ENCODE peak calls at places on chromosomes 4 and X, in five cellular contexts. P is MM.1S, H is fibroblast of lung, U is PC-3, B is neuronal stem cell. I is an unnamed sample. For H3K27me3, the result is how much of the 10 kb centered on the place peaks cover.

GRCh38 chr4:721261-722171 is 15.9 kb downstream of the PCGF3 start:
- DNase-seq in P (no peak), U (no peak), B (no peak), H (peak), I (peak)

GRCh38 chr4:65918217-65918616 is 247.9 kb upstream of the EPHA5 start:
- DNase-seq in U (peak), H (peak), B (no peak), P (no peak), I (no peak)

GRCh38 chr4:154527308-154527707 is 22.9 kb downstream of the PLRG1 start:
- DNase-seq in U (no peak), B (no peak), H (no peak), P (no peak), I (no peak)

GRCh38 chr4:173717581-173717980 is 187.6 kb upstream of the HAND2 start:
- DNase-seq in B (no peak), H (no peak), P (no peak), U (no peak), I (no peak)

GRCh38 chr4:70754470-70754869 is 32.7 kb downstream of the RUFY3 start:
- DNase-seq in P (no peak), U (no peak), H (no peak), B (no peak), I (no peak)

GRCh38 chr4:141896687-141897086 is 260.3 kb downstream of the IL15 start:
- DNase-seq in B (no peak), P (no peak), U (peak), H (no peak), I (no peak)

GRCh38 chrX:150182176-150182575 is 180.9 kb upstream of the MAMLD1 start:
- DNase-seq in U (no peak), B (no peak), H (no peak), P (no peak), I (no peak)

GRCh38 chr4:123291329-123291728 is 105.3 kb upstream of the SPRY1 start:
- DNase-seq in P (no peak), B (no peak), U (no peak), H (no peak), I (no peak)

GRCh38 chr4:39873823-39874222 is 103.9 kb downstream of the PDS5A start:
- DNase-seq in P (peak), H (peak), U (no peak), B (no peak), I (no peak)

GRCh38 chrX:53234484-53234883 is 9.5 kb upstream of the KDM5C start:
- DNase-seq in H (no peak), P (no peak), U (no peak), B (no peak), I (no peak)

GRCh38 chr4:122533841-122534240 is 77.3 kb upstream of the IL2 start:
- DNase-seq in H (no peak), B (no peak), U (no peak), P (no peak), I (no peak)

GRCh38 chrX:19130628-19131027 is 8.4 kb upstream of the ADGRG2 start:
- DNase-seq in H (no peak), B (no peak), U (no peak), P (no peak), I (no peak)

GRCh38 chrX:22950278-22951266 is 49.2 kb upstream of the DDX53 start:
- DNase-seq in P (no peak), H (peak), U (peak), B (no peak), I (no peak)

GRCh38 chr4:184824776-184825393 is 883 bp downstream of the ACSL1 start:
- DNase-seq in P (no peak), H (no peak), B (no peak), U (peak), I (peak)

GRCh38 chrX:78747471-78747870 is at the start of gene LPAR4:
- DNase-seq in U (peak), H (peak), P (no peak), B (peak), I (no peak)

GRCh38 chr4:81621490-81621889 is 149.8 kb upstream of the RASGEF1B start:
- DNase-seq in H (no peak), P (peak), B (no peak), U (no peak), I (no peak)

GRCh38 chrX:103063918-103064434 is at the start of gene BEX1:
- DNase-seq in H (peak), B (peak), U (no peak), P (no peak), I (no peak)

GRCh38 chr4:183255487-183255886 is 64.6 kb downstream of the CLDN22 start:
- DNase-seq in B (no peak), U (peak), P (no peak), H (no peak), I (no peak)

GRCh38 chrX:1207496-1208025 is 4.9 kb downstream of the CRLF2 start:
- DNase-seq in H (no peak), P (peak), U (no peak), B (no peak), I (no peak)

GRCh38 chr4:38574559-38575333 is 89.3 kb upstream of the KLF3 start:
- DNase-seq in B (no peak), U (no peak), H (no peak), P (no peak), I (no peak)

GRCh38 chrX:103774070-103774642 is 2.5 kb upstream of the PLP1 start:
- DNase-seq in H (peak), P (peak), U (peak), B (no peak), I (no peak)

GRCh38 chr4:87497141-87497540 is 32.0 kb downstream of the SPARCL1 start:
- DNase-seq in U (peak), P (no peak), H (no peak), B (no peak), I (peak)

GRCh38 chr4:11774346-11774745 is 345.7 kb upstream of the HS3ST1 start:
- DNase-seq in H (no peak), P (no peak), U (no peak), B (no peak), I (peak)

GRCh38 chrX:13411496-13412207 is 91.8 kb upstream of the ATXN3L start:
- DNase-seq in U (no peak), B (no peak), P (no peak), H (no peak), I (no peak)

GRCh38 chr4:87985097-87985886 is 9.8 kb downstream of the SPP1 start:
- DNase-seq in H (peak), U (peak), P (peak), B (no peak), I (no peak)

GRCh38 chr4:24060932-24061331 is 171.1 kb upstream of the PPARGC1A start:
- DNase-seq in H (no peak), B (no peak), P (no peak), U (no peak), I (no peak)

GRCh38 chr4:24056258-24056657 is 166.4 kb upstream of the PPARGC1A start:
- DNase-seq in H (no peak), P (no peak), B (no peak), U (no peak), I (no peak)

GRCh38 chr4:24059839-24060238 is 170.0 kb upstream of the PPARGC1A start:
- DNase-seq in H (no peak), B (no peak), U (no peak), P (no peak), I (no peak)

GRCh38 chr4:24055623-24056022 is 165.8 kb upstream of the PPARGC1A start:
- DNase-seq in H (no peak), U (no peak), B (no peak), P (no peak), I (no peak)

GRCh38 chr4:24057915-24058559 is 168.2 kb upstream of the PPARGC1A start:
- DNase-seq in P (no peak), U (no peak), B (no peak), H (no peak), I (no peak)
- H3K9ac ChIP-seq in P (no peak), U (no peak), B (no peak), H (no peak), I (no peak)

GRCh38 chrX:2711441-2711840 is 20.3 kb downstream of the CD99 start:
- DNase-seq in P (no peak), H (no peak), U (no peak), B (no peak), I (no peak)

GRCh38 chrX:2710041-2710471 is 19.0 kb downstream of the CD99 start:
- DNase-seq in P (no peak), U (peak), H (peak), B (no peak), I (peak)

GRCh38 chrX:2712428-2712827 is 21.3 kb downstream of the CD99 start:
- DNase-seq in U (no peak), H (no peak), B (no peak), P (no peak), I (no peak)

GRCh38 chrX:2708601-2709200 is 17.6 kb downstream of the CD99 start:
- DNase-seq in U (no peak), H (no peak), B (no peak), P (no peak), I (no peak)

DNA sequence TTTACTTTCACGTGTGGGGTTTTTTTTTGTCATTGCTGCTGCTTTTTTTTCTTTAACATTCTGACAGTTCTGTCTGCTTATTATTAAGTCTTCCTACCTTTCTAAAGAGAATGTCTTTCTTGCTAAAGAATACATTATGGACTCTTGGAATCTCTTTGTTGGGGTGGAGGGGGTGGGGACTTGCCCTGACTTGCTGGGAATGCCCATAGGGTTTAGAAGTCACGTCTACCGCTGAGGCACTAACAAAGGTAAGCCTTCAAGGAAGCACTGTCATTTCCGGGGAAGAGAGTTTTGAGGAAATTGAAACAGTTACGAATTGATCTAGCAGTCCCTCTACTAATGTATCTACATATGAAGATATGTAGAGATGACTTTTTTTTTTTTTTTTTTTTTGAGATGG is 19.4 kb downstream of the CD99 start:
- DNase-seq in P (no peak), H (peak), U (peak), B (no peak), I (peak)
- H2AFZ ChIP-seq in P (no peak), H (no peak), U (no peak), B (peak), I (no peak)

DNA sequence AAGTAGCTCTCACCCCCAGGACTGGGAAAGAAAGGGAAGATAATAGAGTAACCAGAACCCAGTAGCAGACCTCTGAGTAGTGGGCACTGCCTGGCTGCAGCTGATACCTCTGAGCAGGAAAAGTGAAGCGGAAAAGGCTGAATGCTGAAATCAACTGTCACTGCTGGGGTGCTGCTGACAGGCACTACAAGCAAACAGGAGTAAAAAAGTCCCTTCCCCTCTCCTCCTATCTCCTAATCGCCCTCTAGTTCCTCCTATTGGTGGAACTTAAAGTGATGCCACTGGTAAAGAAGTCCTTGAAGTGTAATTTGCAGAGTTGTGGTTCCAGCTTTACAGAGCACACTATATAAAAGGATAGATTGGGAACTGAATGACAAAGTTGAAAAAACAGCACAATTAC is 32.8 kb upstream of the GLRB start:
- DNase-seq in H (peak), U (peak), B (peak), P (peak), I (no peak)
- H3K27me3 ChIP-seq in H (under half), U (under half), B (under half), P (under half), I (under half)

DNA sequence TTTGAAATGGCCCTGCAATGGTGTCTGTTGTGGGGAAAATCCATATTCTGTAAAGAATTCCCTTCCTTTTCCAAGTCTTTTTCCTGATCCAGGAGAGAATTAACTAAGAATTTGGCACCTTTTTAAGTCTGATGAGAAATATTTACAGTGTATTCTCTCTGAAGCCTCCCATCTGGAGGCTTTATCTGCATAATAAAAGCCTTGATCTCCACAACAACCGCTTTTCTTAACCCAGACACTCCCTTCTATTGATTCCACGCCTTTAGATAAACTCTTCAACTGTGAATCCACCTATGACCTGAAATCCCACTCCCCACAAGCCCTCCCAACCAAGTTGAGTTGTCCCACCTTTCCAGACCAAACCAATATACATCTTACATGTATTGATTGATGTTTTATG is 43.1 kb upstream of the TMPRSS11E start:
- DNase-seq in B (no peak), P (no peak), U (no peak), H (no peak), I (no peak)
- H3K9ac ChIP-seq in B (no peak), P (no peak), U (no peak), H (no peak), I (no peak)

I was measured in trophoblast cell.